ENCODE peak calls at places on chromosomes 5 and 9, in six cellular contexts. S is tibial artery, F is HAP-1, T is SK-N-SH, X is small intestine, B is Panc1. Y is an unnamed sample.
A peak's percentile ranks its signal among the peaks of the same experiment; 100 is the strongest.

GRCh38 chr5:89417990-89418820 is 535.2 kb upstream of the MEF2C start:
- DNase-seq in S (no peak), F (no peak), T (no peak), X (no peak), B (no peak), Y (no peak)

GRCh38 chr9:88976888-88977257 is 14.4 kb upstream of the S1PR3 start:
- DNase-seq in S (peak; percentile 9), F (no peak), T (no peak), X (no peak), B (no peak), Y (no peak)

GRCh38 chr5:52709171-52709925 is 78.4 kb upstream of the ITGA1 start:
- DNase-seq in S (no peak), F (no peak), T (no peak), X (peak; percentile 59), B (no peak), Y (no peak)

GRCh38 chr9:88689509-88689908 is 154.5 kb downstream of the NXNL2 start:
- DNase-seq in S (no peak), F (no peak), T (no peak), X (no peak), B (no peak), Y (no peak)

GRCh38 chr5:58087905-58088304 is 372.0 kb downstream of the PLK2 start:
- DNase-seq in S (no peak), F (no peak), T (no peak), X (no peak), B (no peak), Y (no peak)

GRCh38 chr5:65027149-65027548 is 258.4 kb downstream of the CWC27 start:
- DNase-seq in S (no peak), F (no peak), T (peak; percentile 32), X (no peak), B (no peak), Y (no peak)

GRCh38 chr5:57486206-57486605 is 3.6 kb upstream of the ACTBL2 start:
- DNase-seq in S (no peak), F (no peak), T (no peak), X (no peak), B (no peak), Y (no peak)

GRCh38 chr5:81768960-81769452 is 18.1 kb upstream of the SSBP2 start:
- DNase-seq in S (no peak), F (no peak), T (no peak), X (peak; percentile 9), B (peak; percentile 89), Y (no peak)

GRCh38 chr9:89750117-89750551 is 145.3 kb downstream of the GADD45G start:
- DNase-seq in S (no peak), F (peak; percentile 70), T (peak; percentile 71), X (no peak), B (no peak), Y (peak; percentile 75)

GRCh38 chr9:130423272-130423671 is 21.5 kb upstream of the ASS1 start:
- DNase-seq in S (no peak), F (no peak), T (peak; percentile 88), X (no peak), B (no peak), Y (peak; percentile 75)

GRCh38 chr5:81195334-81195929 is 37.7 kb upstream of the CKMT2 start:
- DNase-seq in S (no peak), F (no peak), T (peak; percentile 64), X (no peak), B (no peak), Y (no peak)

GRCh38 chr9:4762108-4762888 is 21.3 kb upstream of the AK3 start:
- DNase-seq in S (peak; percentile 80), F (peak; percentile 84), T (peak; percentile 51), X (peak; percentile 89), B (peak; percentile 32), Y (peak; percentile 70)

GRCh38 chr9:114735732-114736131 is 53.7 kb upstream of the TEX48 start:
- DNase-seq in S (no peak), F (no peak), T (no peak), X (no peak), B (no peak), Y (no peak)

GRCh38 chr5:66694036-66694435 is 97.8 kb downstream of the MAST4 start:
- DNase-seq in S (no peak), F (no peak), T (no peak), X (no peak), B (no peak), Y (no peak)

GRCh38 chr9:111525056-111525977 is at the start of gene ZNF483:
- DNase-seq in S (peak; percentile 42), F (peak; percentile 88), T (peak; percentile 93), X (peak; percentile 67), B (peak; percentile 32), Y (peak; percentile 74)

GRCh38 chr5:112373888-112374287 is 45.2 kb downstream of the EPB41L4A start:
- DNase-seq in S (no peak), F (no peak), T (no peak), X (no peak), B (no peak), Y (no peak)

GRCh38 chr5:151770383-151771258 is 1.1 kb upstream of the G3BP1 start:
- DNase-seq in S (peak; percentile 78), F (peak; percentile 85), T (peak; percentile 67), X (peak; percentile 38), B (no peak), Y (peak; percentile 82)

GRCh38 chr9:7790022-7790818 is 9.4 kb downstream of the DMAC1 start:
- DNase-seq in S (no peak), F (no peak), T (peak; percentile 24), X (peak; percentile 28), B (no peak), Y (no peak)

GRCh38 chr9:97830884-97831829 is 21.9 kb upstream of the FOXE1 start:
- DNase-seq in S (no peak), F (no peak), T (no peak), X (peak; percentile 7), B (no peak), Y (no peak)

GRCh38 chr9:22030101-22030598 is 21.0 kb upstream of the CDKN2B start:
- DNase-seq in S (no peak), F (no peak), T (no peak), X (peak; percentile 12), B (no peak), Y (no peak)

GRCh38 chr5:143435207-143435657 is 31.7 kb upstream of the NR3C1 start:
- DNase-seq in S (peak; percentile 40), F (no peak), T (no peak), X (peak; percentile 65), B (no peak), Y (no peak)

GRCh38 chr9:129900263-129901041 is 65.2 kb downstream of the USP20 start:
- DNase-seq in S (no peak), F (no peak), T (no peak), X (no peak), B (no peak), Y (no peak)

GRCh38 chr9:95857122-95857521 is 18.4 kb upstream of the ERCC6L2 start:
- DNase-seq in S (no peak), F (peak; percentile 65), T (peak; percentile 53), X (no peak), B (no peak), Y (no peak)

GRCh38 chr9:26012797-26013594 is 334.8 kb upstream of the TUSC1 start:
- DNase-seq in S (no peak), F (no peak), T (no peak), X (no peak), B (no peak), Y (no peak)

GRCh38 chr9:113345165-113345564 is 4.2 kb upstream of the BSPRY start:
- DNase-seq in S (no peak), F (no peak), T (no peak), X (peak; percentile 45), B (no peak), Y (no peak)
- H3K36me3 ChIP-seq in S (no peaks in the 10 kb centered on the region), F (no peaks in the 10 kb centered on the region), T (no peaks in the 10 kb centered on the region), X (no peaks in the 10 kb centered on the region), B (no peaks in the 10 kb centered on the region), Y (no peaks in the 10 kb centered on the region)

GRCh38 chr5:154758977-154759376 is 3.8 kb downstream of the LARP1 start:
- DNase-seq in S (no peak), F (no peak), T (no peak), X (no peak), B (no peak), Y (no peak)
- H3K36me3 ChIP-seq in S (no peaks in the 10 kb centered on the region), F (peaks cover 14% of the 10 kb centered on the region), T (no peaks in the 10 kb centered on the region), X (no peaks in the 10 kb centered on the region), B (peaks cover 3% of the 10 kb centered on the region), Y (no peaks in the 10 kb centered on the region)

GRCh38 chr9:132674485-132674884 is 4.2 kb downstream of the GTF3C4 start:
- DNase-seq in S (no peak), F (no peak), T (no peak), X (no peak), B (no peak), Y (no peak)
- H3K36me3 ChIP-seq in S (peaks cover 18% of the 10 kb centered on the region), F (peaks cover 46% of the 10 kb centered on the region), T (peaks cover 19% of the 10 kb centered on the region), X (no peaks in the 10 kb centered on the region), B (peaks cover 10% of the 10 kb centered on the region), Y (peaks cover 17% of the 10 kb centered on the region)

DNA sequence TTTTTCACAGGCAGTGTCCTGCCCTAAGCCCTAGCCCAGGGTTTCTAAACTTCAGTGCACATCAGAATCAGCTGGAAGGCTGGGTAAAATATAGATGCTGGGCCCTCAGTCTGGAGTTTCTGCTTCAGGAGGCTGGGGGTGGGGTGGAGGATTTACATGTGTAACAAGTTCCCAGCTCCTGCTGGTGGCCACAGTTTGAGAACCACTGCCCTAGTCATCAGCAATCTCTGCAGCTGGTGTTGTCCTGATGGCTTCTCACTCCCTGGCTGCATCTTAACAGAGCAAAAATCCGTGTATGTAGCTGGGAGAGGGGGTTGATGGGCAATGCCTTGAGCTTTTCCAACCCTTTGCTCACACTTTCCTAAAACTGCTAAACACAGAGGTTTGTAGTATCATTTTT is 186.0 kb upstream of the KLF9 start:
- DNase-seq in S (peak; percentile 64), F (no peak), T (no peak), X (no peak), B (no peak), Y (peak; percentile 44)
- H3K36me3 ChIP-seq in S (no peaks in the 10 kb centered on the region), F (no peaks in the 10 kb centered on the region), T (no peaks in the 10 kb centered on the region), X (no peaks in the 10 kb centered on the region), B (no peaks in the 10 kb centered on the region), Y (no peaks in the 10 kb centered on the region)

GRCh38 chr9:121759996-121760395 is 108.6 kb downstream of the DAB2IP start:
- DNase-seq in S (no peak), F (no peak), T (no peak), X (no peak), B (no peak), Y (no peak)
- H3K36me3 ChIP-seq in S (peaks cover 84% of the 10 kb centered on the region), F (peaks cover 23% of the 10 kb centered on the region), T (peaks cover 50% of the 10 kb centered on the region), X (peaks cover 4% of the 10 kb centered on the region), B (no peaks in the 10 kb centered on the region), Y (peaks cover 80% of the 10 kb centered on the region)

DNA sequence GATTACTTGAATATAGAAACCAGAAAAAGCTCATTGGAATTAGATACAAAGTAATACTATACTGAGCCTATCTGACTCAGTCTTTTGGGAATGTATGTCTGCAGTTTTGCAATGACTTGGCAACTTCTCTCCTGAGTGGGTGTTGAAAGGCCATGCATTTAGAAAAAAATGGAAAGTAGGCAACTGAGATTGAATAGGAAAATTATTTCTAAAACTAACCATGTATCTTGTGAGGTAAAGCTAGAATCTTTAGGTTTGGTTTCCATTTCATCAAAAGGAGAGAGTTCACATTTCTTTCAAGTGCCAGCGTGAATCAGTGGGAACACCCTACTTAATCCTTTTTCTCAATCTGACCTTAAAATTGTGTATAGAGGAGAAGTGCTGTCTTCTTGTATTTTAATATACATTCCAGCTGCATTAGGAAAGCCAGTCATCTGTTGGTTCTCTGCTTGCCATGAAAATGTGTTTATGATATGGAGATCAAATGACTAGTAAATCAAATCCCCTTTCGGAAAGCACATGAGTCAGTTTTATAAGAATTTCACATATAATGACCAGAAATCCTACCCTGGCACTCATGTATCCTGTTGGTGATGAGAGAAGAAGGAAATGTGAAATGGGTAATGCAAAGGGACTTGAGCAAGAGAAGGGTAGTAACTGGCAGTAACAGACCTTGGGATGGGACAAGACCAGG is 30.4 kb downstream of the NFX1 start:
- DNase-seq in S (peak; percentile 46), F (no peak), T (no peak), X (no peak), B (no peak), Y (no peak)
- H3K36me3 ChIP-seq in S (peaks cover 90% of the 10 kb centered on the region), F (peaks cover 66% of the 10 kb centered on the region), T (peaks cover 38% of the 10 kb centered on the region), X (peaks cover 22% of the 10 kb centered on the region), B (peaks cover 36% of the 10 kb centered on the region), Y (peaks cover 95% of the 10 kb centered on the region)

GRCh38 chr5:126568206-126568755 is 26.7 kb downstream of the ALDH7A1 start:
- DNase-seq in S (no peak), F (no peak), T (no peak), X (no peak), B (no peak), Y (no peak)
- H3K36me3 ChIP-seq in S (peaks cover 78% of the 10 kb centered on the region), F (peaks cover 31% of the 10 kb centered on the region), T (peaks cover 13% of the 10 kb centered on the region), X (no peaks in the 10 kb centered on the region), B (no peaks in the 10 kb centered on the region), Y (peaks cover 70% of the 10 kb centered on the region)